ENCODE peak calls at places on chromosomes 12 and 14, in four cellular contexts. O is nephron progenitor cell, Z is Panc1, N is HFFc6. F is an unnamed sample.

GRCh38 chr14:30227871-30228270 is 300.2 kb upstream of the PRKD1 start:
- DNase-seq in N (peak), O (no peak), Z (no peak), F (no peak)

GRCh38 chr12:15527201-15527782 is 205.0 kb downstream of the PTPRO start:
- DNase-seq in N (peak), Z (no peak), O (no peak), F (peak)

GRCh38 chr12:53131844-53132243 is 28.6 kb downstream of the SOAT2 start:
- DNase-seq in Z (no peak), N (no peak), O (no peak), F (no peak)

GRCh38 chr14:90058876-90059458 is 2.8 kb upstream of the KCNK13 start:
- DNase-seq in O (no peak), Z (no peak), N (no peak), F (no peak)

GRCh38 chr14:68468437-68469207 is 324.2 kb downstream of the ZFP36L1 start:
- DNase-seq in N (peak), Z (no peak), O (no peak), F (no peak)

GRCh38 chr12:122004633-122005071 is 17.0 kb upstream of the BCL7A start:
- DNase-seq in O (no peak), Z (no peak), N (no peak), F (no peak)

GRCh38 chr14:56378474-56378873 is 201.1 kb upstream of the TMEM260 start:
- DNase-seq in Z (no peak), O (no peak), N (peak), F (no peak)

GRCh38 chr12:121062391-121063045 is 23.5 kb upstream of the OASL start:
- DNase-seq in Z (no peak), O (no peak), N (no peak), F (no peak)

GRCh38 chr12:49059385-49060232 is 985 bp downstream of the KMT2D start:
- DNase-seq in Z (no peak), O (peak), N (no peak), F (peak)

GRCh38 chr12:102425109-102426009 is 55.0 kb downstream of the IGF1 start:
- DNase-seq in O (no peak), Z (no peak), N (no peak), F (peak)

GRCh38 chr14:103762547-103762946 is 46.9 kb downstream of the ZFYVE21 start:
- DNase-seq in O (no peak), Z (no peak), N (no peak), F (no peak)

GRCh38 chr14:90091393-90091792 is 29.6 kb downstream of the KCNK13 start:
- DNase-seq in Z (no peak), O (no peak), N (peak), F (no peak)

GRCh38 chr14:20697273-20698017 is 8.9 kb downstream of the ANG start:
- DNase-seq in O (peak), N (peak), Z (peak), F (peak)

GRCh38 chr12:123834845-123835244 is 72.7 kb downstream of the DNAH10 start:
- DNase-seq in Z (no peak), O (no peak), N (no peak), F (no peak)

GRCh38 chr14:54173782-54174181 is 217.2 kb upstream of the BMP4 start:
- DNase-seq in Z (no peak), O (no peak), N (peak), F (no peak)

GRCh38 chr12:65879878-65880277 is 55.6 kb downstream of the HMGA2 start:
- DNase-seq in O (no peak), N (peak), Z (no peak), F (no peak)

GRCh38 chr14:31270196-31270772 is 62.7 kb upstream of the HECTD1 start:
- DNase-seq in Z (no peak), N (no peak), O (no peak), F (peak)

GRCh38 chr14:84874436-84874835 is 655.5 kb upstream of the FLRT2 start:
- DNase-seq in N (no peak), O (no peak), Z (no peak), F (no peak)

GRCh38 chr12:95648990-95649791 is 97.9 kb upstream of the USP44 start:
- DNase-seq in O (no peak), N (peak), Z (no peak), F (no peak)

GRCh38 chr12:128727999-128728398 is 95.8 kb downstream of the SLC15A4 start:
- DNase-seq in Z (no peak), O (no peak), N (no peak), F (no peak)

GRCh38 chr14:69056389-69056788 is 77.3 kb upstream of the ACTN1 start:
- DNase-seq in Z (no peak), O (no peak), N (peak), F (no peak)

GRCh38 chr14:76958975-76959710 is 69.4 kb downstream of the IRF2BPL start:
- DNase-seq in Z (no peak), O (no peak), N (peak), F (no peak)

GRCh38 chr12:2057041-2057792 is 4.4 kb downstream of the CACNA1C start:
- DNase-seq in O (peak), N (no peak), Z (peak), F (peak)

GRCh38 chr14:96184737-96185136 is 19.9 kb upstream of the BDKRB2 start:
- DNase-seq in O (no peak), N (no peak), Z (no peak), F (no peak)

GRCh38 chr14:20707622-20708021 is 19.1 kb downstream of the ANG start:
- DNase-seq in N (no peak), Z (no peak), O (no peak), F (no peak)

GRCh38 chr12:121762269-121762668 is 31.2 kb downstream of the RHOF start:
- DNase-seq in N (no peak), Z (no peak), O (no peak), F (no peak)

GRCh38 chr12:111846016-111846415 is 4.0 kb downstream of the MAPKAPK5 start:
- DNase-seq in O (no peak), N (no peak), Z (no peak), F (no peak)

GRCh38 chr12:109701064-109701463 is 12.6 kb upstream of the FAM222A start:
- DNase-seq in Z (no peak), N (no peak), O (peak), F (no peak)

GRCh38 chr12:8499616-8500015 is 13.7 kb upstream of the CLEC4D start:
- DNase-seq in O (no peak), Z (no peak), N (no peak), F (no peak)
- TF ChIP-seq CTCF in O (no peak), Z (no peak), N (no peak), F (peak)

GRCh38 chr12:13200841-13201240 is 4.3 kb downstream of the EMP1 start:
- DNase-seq in N (no peak), Z (no peak), O (no peak), F (no peak)

GRCh38 chr12:13205809-13206559 is 9.5 kb downstream of the EMP1 start:
- DNase-seq in N (peak), O (no peak), Z (no peak), F (no peak)

GRCh38 chr12:13206560-13206897 is 10.0 kb downstream of the EMP1 start:
- DNase-seq in O (no peak), Z (no peak), N (no peak), F (no peak)

GRCh38 chr12:13204428-13204827 is 7.9 kb downstream of the EMP1 start:
- DNase-seq in Z (no peak), O (no peak), N (peak), F (peak)

GRCh38 chr12:13203028-13203922 is 6.7 kb downstream of the EMP1 start:
- DNase-seq in O (no peak), Z (no peak), N (no peak), F (peak)
- TF ChIP-seq CTCF in O (no peak), Z (peak), N (peak), F (peak)

GRCh38 chr12:6567824-6568617 is at the start of gene NOP2:
- DNase-seq in O (peak), Z (peak), N (peak), F (peak)

GRCh38 chr12:6569786-6570185 is 1.7 kb upstream of the NOP2 start:
- DNase-seq in Z (no peak), N (no peak), O (no peak), F (no peak)

GRCh38 chr12:6573001-6573400 is 4.9 kb upstream of the NOP2 start:
- DNase-seq in Z (no peak), O (no peak), N (no peak), F (no peak)

GRCh38 chr12:6569312-6569711 is 1.2 kb upstream of the NOP2 start:
- DNase-seq in N (no peak), O (no peak), Z (no peak), F (no peak)

DNA sequence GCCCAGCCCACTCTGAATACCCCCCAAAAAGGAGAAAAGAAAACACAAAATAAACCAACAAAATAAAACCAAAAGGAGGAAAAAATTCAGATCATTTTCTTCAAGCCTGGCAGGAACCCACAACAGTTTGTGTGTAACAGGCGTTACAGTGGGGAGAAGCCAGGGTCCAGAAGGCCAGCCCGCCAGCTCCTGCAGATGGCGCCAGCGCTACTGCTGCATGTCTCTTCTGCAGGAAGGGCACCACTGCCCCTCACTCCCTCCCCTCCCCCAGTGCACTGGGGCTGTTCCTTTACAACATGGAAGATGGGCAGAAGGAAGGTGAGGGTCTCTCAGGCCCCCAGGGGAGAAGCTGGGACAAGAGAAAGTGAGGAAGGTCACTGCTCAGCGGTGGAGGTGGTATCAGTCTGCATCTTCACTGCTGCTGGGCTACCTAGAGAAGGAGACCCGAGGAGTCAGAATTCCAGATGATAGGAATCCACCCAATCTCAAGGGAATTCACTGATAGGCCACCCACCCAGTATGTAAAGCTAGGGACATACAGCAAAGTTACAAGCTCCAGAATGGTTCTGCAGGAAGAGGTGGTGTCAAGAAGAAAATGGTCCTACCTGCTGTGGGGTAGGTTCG is 2.3 kb upstream of the NOP2 start:
- DNase-seq in Z (no peak), O (peak), N (no peak), F (peak)
- TF ChIP-seq CTCF in Z (peak), O (peak), N (peak), F (peak)

DNA sequence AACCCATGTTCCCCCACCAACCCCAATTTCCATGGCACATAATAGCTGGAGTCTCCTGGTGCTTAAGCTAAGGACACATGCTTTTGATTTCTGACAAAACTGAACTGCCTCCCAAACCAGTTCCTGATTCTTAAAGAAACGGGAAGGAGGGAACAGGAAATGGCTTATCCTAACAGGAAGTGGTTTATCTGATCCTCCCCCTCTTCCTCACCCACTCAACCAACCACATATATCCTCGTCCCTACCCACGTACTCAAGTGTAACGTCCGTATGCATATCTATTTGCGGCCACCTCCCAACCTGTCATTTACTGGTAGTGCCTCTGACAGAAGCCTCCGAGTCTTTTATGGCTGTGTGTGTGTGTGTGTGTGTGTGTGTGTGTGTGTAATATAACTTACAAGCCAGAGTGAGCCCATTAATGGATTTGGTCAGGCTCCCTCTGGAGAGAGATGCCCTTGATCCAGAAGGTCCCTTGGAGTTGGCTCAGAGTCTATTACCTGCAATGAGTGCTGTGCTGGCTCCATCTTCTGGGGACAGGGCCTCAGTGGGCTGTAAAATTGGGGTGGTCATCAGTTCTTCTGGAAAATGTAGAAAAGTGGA is 7.7 kb downstream of the DAZAP2 start:
- DNase-seq in N (no peak), O (no peak), Z (no peak), F (no peak)
- TF ChIP-seq CTCF in N (no peak), O (no peak), Z (no peak), F (no peak)

F was measured in neural progenitor cell.